ENCODE peak calls at places on chromosomes 16 and 17, in five cellular contexts. G is HepG2, R is A549, E is K562, Z is GM12878. J is an unnamed sample.

GRCh38 chr16:19203374-19203966 is 35.4 kb downstream of the SYT17 start:
- DNase-seq in G (no peak), R (no peak), E (no peak), Z (peak; percentile 27), J (no peak)

GRCh38 chr17:48597775-48598631 is 4.4 kb upstream of the HOXB5 start:
- DNase-seq in G (no peak), R (no peak), E (no peak), Z (no peak), J (no peak)

GRCh38 chr17:5237541-5238016 is 2.9 kb upstream of the SCIMP start:
- DNase-seq in G (peak; percentile 81), R (peak; percentile 77), E (peak; percentile 73), Z (peak; percentile 93), J (peak; percentile 74)

GRCh38 chr17:9021158-9021984 is at the start of gene NTN1:
- DNase-seq in G (no peak), R (no peak), E (peak; percentile 25), Z (no peak), J (peak; percentile 64)

GRCh38 chr16:16096161-16096857 is 127.0 kb downstream of the ABCC6 start:
- DNase-seq in G (no peak), R (peak; percentile 40), E (no peak), Z (no peak), J (no peak)

GRCh38 chr16:11615756-11616447 is 29.2 kb upstream of the LITAF start:
- DNase-seq in G (peak; percentile 56), R (no peak), E (no peak), Z (no peak), J (no peak)

GRCh38 chr16:11677451-11677951 is 9.2 kb downstream of the SNN start:
- DNase-seq in G (no peak), R (no peak), E (no peak), Z (no peak), J (no peak)

GRCh38 chr16:79318137-79318899 is 282.2 kb downstream of the MAF start:
- DNase-seq in G (no peak), R (no peak), E (no peak), Z (no peak), J (no peak)

GRCh38 chr16:89198417-89199240 is 1.7 kb downstream of the SLC22A31 start:
- DNase-seq in G (no peak), R (no peak), E (no peak), Z (no peak), J (no peak)

GRCh38 chr16:66913711-66914110 is 5.0 kb downstream of the CDH16 start:
- DNase-seq in G (no peak), R (no peak), E (no peak), Z (no peak), J (no peak)

GRCh38 chr16:82703156-82703555 is 76.4 kb downstream of the CDH13 start:
- DNase-seq in G (no peak), R (no peak), E (no peak), Z (no peak), J (no peak)

GRCh38 chr17:37373530-37374159 is 2.1 kb upstream of the C17orf78 start:
- DNase-seq in G (peak; percentile 82), R (peak; percentile 82), E (peak; percentile 70), Z (no peak), J (peak; percentile 74)

GRCh38 chr17:31417051-31417792 is 25.7 kb downstream of the RAB11FIP4 start:
- DNase-seq in G (no peak), R (no peak), E (no peak), Z (no peak), J (no peak)

GRCh38 chr17:64306850-64307463 is 43.9 kb upstream of the TEX2 start:
- DNase-seq in G (peak; percentile 60), R (peak; percentile 73), E (peak; percentile 67), Z (no peak), J (peak; percentile 59)

GRCh38 chr17:10270258-10270657 is 71.9 kb upstream of the GAS7 start:
- DNase-seq in G (no peak), R (no peak), E (no peak), Z (no peak), J (no peak)

GRCh38 chr16:12155235-12155634 is 178.7 kb downstream of the SNX29 start:
- DNase-seq in G (no peak), R (no peak), E (no peak), Z (no peak), J (no peak)

GRCh38 chr17:14301279-14301760 is 439 bp downstream of the HS3ST3B1 start:
- DNase-seq in G (no peak), R (peak; percentile 25), E (peak; percentile 15), Z (no peak), J (no peak)
- TF ChIP-seq ESRRA in G (no peak), R (no peak), E (no peak), Z (no peak), J (peak; percentile 36)

DNA sequence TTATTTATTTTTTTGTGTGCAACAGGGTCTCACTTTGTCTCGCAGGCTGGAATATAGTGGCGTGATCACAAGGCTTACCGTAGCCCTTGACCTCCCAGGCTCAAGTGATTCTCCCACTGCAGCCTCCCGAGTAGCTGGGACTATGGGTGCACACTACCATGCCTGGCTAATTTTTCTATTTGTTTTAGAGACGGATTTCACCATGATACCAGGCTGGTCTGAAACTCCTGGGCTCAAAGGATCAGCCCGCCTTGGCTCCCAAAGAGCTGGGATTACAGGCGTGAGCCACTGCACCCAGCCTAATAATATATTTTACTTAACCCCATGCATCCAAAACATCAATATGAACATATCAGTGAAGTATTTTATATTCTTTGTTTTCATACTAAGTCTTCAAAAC is 2.0 kb downstream of the CCDC200 start:
- DNase-seq in G (no peak), R (no peak), E (no peak), Z (no peak), J (no peak)
- TF ChIP-seq ESRRA in G (no peak), R (no peak), E (no peak), Z (no peak), J (no peak)

DNA sequence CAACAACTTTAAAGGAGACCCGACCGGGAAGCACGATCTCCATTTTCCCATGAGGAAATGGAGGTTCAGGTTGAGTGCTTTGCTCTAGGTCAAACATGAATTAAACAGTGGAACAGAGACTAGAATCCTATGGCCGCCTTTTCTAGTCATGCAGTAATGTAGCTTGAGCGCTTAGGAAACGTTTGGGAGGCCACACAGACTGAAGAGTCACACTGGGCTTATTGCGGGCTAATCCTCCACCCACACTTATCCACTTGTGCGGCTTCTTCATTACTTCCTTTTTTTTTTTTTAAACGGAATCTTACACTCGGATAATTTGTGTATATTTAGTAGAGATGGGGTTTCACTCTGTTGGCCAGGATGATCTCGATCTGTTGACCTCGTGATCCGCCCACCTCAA is 26.0 kb downstream of the CACNG3 start:
- DNase-seq in G (no peak), R (no peak), E (no peak), Z (no peak), J (no peak)
- TF ChIP-seq ESRRA in G (no peak), R (no peak), E (no peak), Z (no peak), J (no peak)

GRCh38 chr16:86872833-86873232 is 294.5 kb downstream of the FOXL1 start:
- DNase-seq in G (no peak), R (no peak), E (no peak), Z (no peak), J (no peak)

GRCh38 chr16:86872126-86872525 is 293.8 kb downstream of the FOXL1 start:
- DNase-seq in G (no peak), R (no peak), E (no peak), Z (no peak), J (no peak)

GRCh38 chr16:86877108-86877507 is 298.8 kb downstream of the FOXL1 start:
- DNase-seq in G (no peak), R (no peak), E (no peak), Z (no peak), J (no peak)

GRCh38 chr16:86876499-86876898 is 298.1 kb downstream of the FOXL1 start:
- DNase-seq in G (no peak), R (no peak), E (no peak), Z (no peak), J (no peak)

GRCh38 chr16:86874141-86874540 is 295.8 kb downstream of the FOXL1 start:
- DNase-seq in G (no peak), R (no peak), E (peak; percentile 68), Z (no peak), J (peak; percentile 80)
- TF ChIP-seq ESRRA in G (no peak), R (no peak), E (no peak), Z (no peak), J (no peak)

DNA sequence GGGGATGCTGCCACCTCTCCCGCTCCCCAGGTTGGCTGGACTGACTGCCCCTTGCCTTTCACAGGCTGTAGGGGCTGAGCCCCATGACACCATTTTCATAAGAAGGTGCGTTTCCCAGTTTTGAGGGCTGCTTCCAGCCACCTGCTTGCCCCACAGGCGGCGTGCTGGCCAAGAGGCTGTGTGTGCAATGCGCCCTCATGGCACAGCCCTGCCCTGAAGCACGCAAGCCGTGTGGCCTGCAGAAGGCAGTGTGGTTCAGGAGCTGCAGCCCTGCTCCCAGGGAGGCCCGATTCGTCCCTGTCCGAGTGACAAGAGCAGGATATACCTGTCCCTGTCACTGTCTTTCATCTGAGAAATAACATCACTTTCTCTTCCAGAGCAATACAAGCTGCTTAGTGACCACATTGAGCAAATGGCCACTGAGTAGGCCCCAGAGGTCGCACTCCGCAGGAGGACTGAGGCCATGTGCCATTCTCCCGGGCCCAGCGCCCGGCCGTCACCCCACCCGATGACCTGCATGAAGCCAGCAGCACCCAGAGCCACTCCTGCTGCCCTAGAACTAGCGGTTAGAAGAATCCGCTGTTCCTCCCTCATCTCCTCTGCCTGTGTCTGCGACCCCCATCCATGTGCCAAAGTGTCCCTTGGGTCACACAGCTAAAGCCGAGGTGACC is 24.2 kb downstream of the CIBAR2 start:
- DNase-seq in G (no peak), R (no peak), E (no peak), Z (no peak), J (no peak)
- TF ChIP-seq ESRRA in G (no peak), R (no peak), E (no peak), Z (no peak), J (no peak)

GRCh38 chr17:57543230-57543629 is 201.9 kb downstream of the CCDC182 start:
- DNase-seq in G (no peak), R (no peak), E (no peak), Z (no peak), J (no peak)

GRCh38 chr17:57544381-57544780 is 200.7 kb downstream of the CCDC182 start:
- DNase-seq in G (no peak), R (no peak), E (no peak), Z (no peak), J (no peak)

GRCh38 chr17:57548421-57549385 is 196.4 kb downstream of the CCDC182 start:
- DNase-seq in G (peak; percentile 81), R (no peak), E (no peak), Z (no peak), J (no peak)

GRCh38 chr17:57544834-57545463 is 200.2 kb downstream of the CCDC182 start:
- DNase-seq in G (no peak), R (no peak), E (no peak), Z (no peak), J (no peak)

GRCh38 chr17:57545836-57546305 is 199.2 kb downstream of the CCDC182 start:
- DNase-seq in G (no peak), R (no peak), E (no peak), Z (no peak), J (no peak)
- TF ChIP-seq ESRRA in G (no peak), R (no peak), E (no peak), Z (no peak), J (no peak)

GRCh38 chr17:42275527-42276358 is 448 bp downstream of the STAT5B start:
- DNase-seq in G (no peak), R (no peak), E (peak; percentile 47), Z (no peak), J (peak; percentile 29)
- TF ChIP-seq ESRRA in G (no peak), R (no peak), E (no peak), Z (no peak), J (no peak)